ENCODE peak calls at places on chromosomes 12 and 14, in ten cellular contexts. A is activated CD4-positive, alpha-beta T cell treated with anti-CD3 and anti-CD28 coated beads, Interleukin-2, amount 10 ng/mL, durations not matched to agents 7 days and 5 days; O is fibroblast of the conjunctiva; S is nucleus accumbens; F is NCI-H748 treated with DMSO at 0.1 percent for 48 hours; L is EL; K is left ventricle myocardium superior; B is cardiac fibroblast; I is stimulated activated CD8-positive, alpha-beta memory T cell treated with anti-CD3 and anti-CD28 coated beads, Interleukin-4, amount 100 ng/mL, for 48 hours; Q is CD8-positive, alpha-beta T cell. M is an unnamed sample.

GRCh38 chr12:62372825-62373224 is 93.8 kb upstream of the MON2 start:
- DNase-seq in A (no peak), O (no peak), S (no peak), F (no peak), L (no peak), K (no peak), B (no peak), I (no peak), Q (no peak), M (no peak)

GRCh38 chr12:129765719-129766118 is 138.1 kb downstream of the TMEM132D start:
- DNase-seq in A (no peak), O (no peak), S (no peak), F (no peak), L (no peak), K (no peak), B (no peak), I (no peak), Q (no peak), M (no peak)

GRCh38 chr14:52259452-52259851 is 8.0 kb upstream of the PTGDR start:
- DNase-seq in A (no peak), O (no peak), S (no peak), F (no peak), L (no peak), K (no peak), B (peak; percentile 24), I (no peak), Q (no peak), M (no peak)

GRCh38 chr12:89084751-89085150 is 267.6 kb downstream of the DUSP6 start:
- DNase-seq in A (no peak), O (no peak), S (no peak), F (no peak), L (no peak), K (no peak), B (peak; percentile 72), I (no peak), Q (no peak), M (no peak)

GRCh38 chr14:72643317-72643801 is 250.5 kb downstream of the DPF3 start:
- DNase-seq in A (no peak), O (peak; percentile 91), S (no peak), F (no peak), L (peak; percentile 99), K (peak; percentile 49), B (peak; percentile 95), I (no peak), Q (no peak), M (no peak)

GRCh38 chr12:76032043-76032981 is 736 bp upstream of the PHLDA1 start:
- DNase-seq in A (peak; percentile 16), O (peak; percentile 37), S (no peak), F (no peak), L (peak; percentile 61), K (peak; percentile 74), B (peak; percentile 74), I (peak; percentile 67), Q (peak; percentile 5), M (no peak)

GRCh38 chr14:104220225-104221070 is 82.1 kb downstream of the KIF26A start:
- DNase-seq in A (no peak), O (no peak), S (no peak), F (no peak), L (no peak), K (peak; percentile 11), B (no peak), I (no peak), Q (no peak), M (no peak)

GRCh38 chr12:65501093-65501621 is 222.7 kb downstream of the MSRB3 start:
- DNase-seq in A (no peak), O (no peak), S (no peak), F (no peak), L (peak; percentile 25), K (peak; percentile 84), B (peak; percentile 61), I (no peak), Q (no peak), M (no peak)

GRCh38 chr14:22981090-22982012 is 1.0 kb downstream of the AJUBA start:
- DNase-seq in A (no peak), O (no peak), S (no peak), F (no peak), L (peak; percentile 25), K (peak; percentile 48), B (no peak), I (peak; percentile 45), Q (no peak), M (no peak)

GRCh38 chr12:69405466-69405865 is 45.9 kb downstream of the YEATS4 start:
- DNase-seq in A (no peak), O (peak; percentile 69), S (no peak), F (no peak), L (peak; percentile 95), K (no peak), B (peak; percentile 92), I (no peak), Q (no peak), M (no peak)

GRCh38 chr12:71730936-71731335 is 23.7 kb upstream of the RAB21 start:
- DNase-seq in A (no peak), O (no peak), S (no peak), F (no peak), L (peak; percentile 57), K (no peak), B (no peak), I (no peak), Q (no peak), M (no peak)

GRCh38 chr14:71060274-71060673 is 153.0 kb downstream of the PCNX1 start:
- DNase-seq in A (no peak), O (no peak), S (no peak), F (no peak), L (no peak), K (no peak), B (no peak), I (no peak), Q (no peak), M (no peak)

GRCh38 chr12:19316420-19316819 is 122.9 kb upstream of the AEBP2 start:
- DNase-seq in A (no peak), O (no peak), S (no peak), F (no peak), L (peak; percentile 8), K (no peak), B (peak; percentile 42), I (no peak), Q (no peak), M (no peak)

GRCh38 chr12:22700126-22700525 is 75.2 kb downstream of the ETNK1 start:
- DNase-seq in A (no peak), O (no peak), S (no peak), F (no peak), L (peak; percentile 22), K (no peak), B (peak; percentile 32), I (no peak), Q (no peak), M (no peak)

GRCh38 chr12:128724468-128725046 is 99.2 kb downstream of the SLC15A4 start:
- DNase-seq in A (no peak), O (no peak), S (no peak), F (no peak), L (no peak), K (no peak), B (no peak), I (no peak), Q (no peak), M (no peak)

GRCh38 chr12:111428728-111429175 is 23.0 kb downstream of the SH2B3 start:
- DNase-seq in A (peak; percentile 41), O (no peak), S (no peak), F (no peak), L (no peak), K (peak; percentile 78), B (no peak), I (no peak), Q (no peak), M (no peak)

GRCh38 chr12:91339106-91339505 is 156.5 kb upstream of the DCN start:
- DNase-seq in A (no peak), O (no peak), S (no peak), F (no peak), L (no peak), K (no peak), B (no peak), I (no peak), Q (no peak), M (no peak)

GRCh38 chr12:15631007-15631715 is 158.0 kb downstream of the EPS8 start:
- DNase-seq in A (no peak), O (no peak), S (no peak), F (peak; percentile 3), L (no peak), K (no peak), B (no peak), I (no peak), Q (no peak), M (no peak)

GRCh38 chr14:78029471-78030372 is 140.5 kb upstream of the NRXN3 start:
- DNase-seq in A (no peak), O (no peak), S (no peak), F (peak; percentile 80), L (peak; percentile 15), K (no peak), B (no peak), I (no peak), Q (no peak), M (peak; percentile 69)

GRCh38 chr12:106288510-106289195 is 13.9 kb upstream of the TCP11L2 start:
- DNase-seq in A (no peak), O (peak; percentile 91), S (no peak), F (no peak), L (peak; percentile 89), K (no peak), B (peak; percentile 87), I (peak; percentile 41), Q (no peak), M (no peak)

GRCh38 chr14:64649383-64649998 is 54.7 kb upstream of the PLEKHG3 start:
- DNase-seq in A (no peak), O (no peak), S (no peak), F (no peak), L (peak; percentile 38), K (no peak), B (peak; percentile 78), I (no peak), Q (no peak), M (no peak)

GRCh38 chr12:68236421-68237059 is 10.9 kb upstream of the IL26 start:
- DNase-seq in A (peak; percentile 59), O (no peak), S (no peak), F (peak; percentile 38), L (peak; percentile 25), K (no peak), B (no peak), I (no peak), Q (no peak), M (peak; percentile 59)

GRCh38 chr12:18752280-18752920 is 14.5 kb downstream of the CAPZA3 start:
- DNase-seq in A (no peak), O (peak; percentile 73), S (no peak), F (no peak), L (peak; percentile 96), K (peak; percentile 55), B (peak; percentile 96), I (no peak), Q (no peak), M (no peak)

GRCh38 chr12:95216704-95217376 is 427 bp downstream of the FGD6 start:
- DNase-seq in A (no peak), O (no peak), S (no peak), F (peak; percentile 21), L (no peak), K (no peak), B (no peak), I (no peak), Q (no peak), M (no peak)

GRCh38 chr12:53326460-53327185 is 5.2 kb upstream of the AAAS start:
- DNase-seq in A (no peak), O (no peak), S (no peak), F (no peak), L (no peak), K (no peak), B (no peak), I (no peak), Q (no peak), M (no peak)

GRCh38 chr12:6834254-6834653 is 6.0 kb downstream of the P3H3 start:
- DNase-seq in A (no peak), O (no peak), S (no peak), F (no peak), L (no peak), K (no peak), B (no peak), I (no peak), Q (no peak), M (no peak)